ENCODE peak calls at places on chromosomes 4 and X, in five cellular contexts. G is K562, T is WTC11, K is H1, Z is GM12878. N is an unnamed sample.

GRCh38 chrX:22542641-22543040 is 269.9 kb downstream of the CBLL2 start:
- DNase-seq in G (no peak), Z (no peak), T (no peak), K (no peak), N (no peak)

GRCh38 chr4:156575430-156576073 is 396.0 kb downstream of the PDGFC start:
- DNase-seq in K (peak), T (peak), Z (no peak), G (no peak), N (no peak)

GRCh38 chrX:10939384-10939783 is 171.7 kb upstream of the HCCS start:
- DNase-seq in T (no peak), G (no peak), K (no peak), Z (no peak), N (peak)

GRCh38 chrX:71586929-71587328 is 8.7 kb downstream of the GCNA start:
- DNase-seq in T (no peak), G (no peak), Z (no peak), K (no peak), N (peak)

GRCh38 chr4:151983854-151984253 is 223.0 kb upstream of the GATB start:
- DNase-seq in Z (no peak), G (no peak), K (no peak), T (no peak), N (no peak)

GRCh38 chr4:74540193-74540592 is 95.3 kb downstream of the AREG start:
- DNase-seq in Z (no peak), T (no peak), G (no peak), K (no peak), N (no peak)

GRCh38 chr4:1852904-1853623 is 2.9 kb downstream of the LETM1 start:
- DNase-seq in G (peak), K (no peak), Z (no peak), T (no peak), N (no peak)

GRCh38 chr4:139665690-139666529 is at the start of gene MGST2:
- DNase-seq in G (peak), T (peak), Z (no peak), K (peak), N (peak)

GRCh38 chr4:143251781-143252180 is 67.1 kb downstream of the USP38 start:
- DNase-seq in T (no peak), K (no peak), G (no peak), Z (no peak), N (no peak)

GRCh38 chr4:109801099-109801789 is 555 bp downstream of the CFI start:
- DNase-seq in T (no peak), Z (no peak), K (no peak), G (no peak), N (no peak)

GRCh38 chrX:103631145-103631544 is 2.4 kb downstream of the TCEAL1 start:
- DNase-seq in T (no peak), G (no peak), Z (no peak), K (no peak), N (no peak)

GRCh38 chr4:122458625-122459024 is 2.1 kb upstream of the IL2 start:
- DNase-seq in T (no peak), K (no peak), Z (no peak), G (no peak), N (no peak)

GRCh38 chrX:18973527-18974192 is 10.3 kb downstream of the PHKA2 start:
- DNase-seq in K (no peak), G (no peak), Z (no peak), T (no peak), N (peak)

GRCh38 chr4:36328130-36328529 is 46.7 kb downstream of the DTHD1 start:
- DNase-seq in T (no peak), G (no peak), Z (no peak), K (no peak), N (no peak)

GRCh38 chr4:37760840-37761239 is 65.6 kb upstream of the PGM2 start:
- DNase-seq in K (no peak), G (no peak), T (no peak), Z (no peak), N (no peak)

GRCh38 chr4:173256825-173257224 is 77.3 kb downstream of the HMGB2 start:
- DNase-seq in T (no peak), Z (no peak), K (no peak), G (no peak), N (no peak)

GRCh38 chr4:116733368-116733767 is 352.0 kb downstream of the TRAM1L1 start:
- DNase-seq in G (no peak), K (no peak), T (no peak), Z (no peak), N (no peak)

GRCh38 chrX:42087960-42088359 is 164.6 kb upstream of the CASK start:
- DNase-seq in Z (no peak), T (no peak), K (no peak), G (peak), N (no peak)

DNA sequence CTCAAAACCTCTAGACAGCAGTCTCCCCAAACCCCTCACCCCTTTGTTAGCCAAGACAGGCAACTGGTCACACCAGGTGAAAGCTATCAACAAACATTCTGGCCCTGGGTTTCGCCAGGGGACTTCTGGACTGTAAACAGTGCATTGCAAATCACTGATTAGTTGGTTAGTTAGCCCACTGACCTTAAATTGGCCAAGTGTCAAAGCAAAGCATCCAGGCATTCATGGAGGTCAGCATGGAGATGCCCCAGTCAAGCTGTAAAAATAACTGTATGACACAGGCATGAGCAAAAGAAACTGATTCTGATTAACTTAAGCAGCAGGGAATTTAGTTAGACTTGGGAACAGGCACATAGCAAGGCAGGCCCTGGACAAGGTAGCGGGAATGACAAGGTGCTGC is 156.0 kb upstream of the TTC29 start:
- DNase-seq in K (no peak), T (no peak), G (no peak), Z (no peak), N (no peak)
- TF ChIP-seq ATF2 in K (no peak), T (no peak), G (no peak), Z (no peak), N (no peak)

GRCh38 chr4:104859601-104860000 is 287.1 kb upstream of the TET2 start:
- DNase-seq in Z (no peak), K (no peak), G (no peak), T (no peak), N (no peak)
- TF ChIP-seq ATF2 in Z (no peak), K (no peak), G (no peak), T (no peak), N (no peak)

GRCh38 chr4:89753601-89754066 is 83.3 kb downstream of the SNCA start:
- DNase-seq in Z (no peak), T (no peak), G (no peak), K (no peak), N (peak)
- TF ChIP-seq ATF2 in Z (no peak), T (no peak), G (no peak), K (no peak), N (no peak)

GRCh38 chrX:9829308-9830267 is 43.4 kb downstream of the SHROOM2 start:
- DNase-seq in T (no peak), Z (peak), K (no peak), G (no peak), N (no peak)
- TF ChIP-seq ATF2 in T (no peak), Z (peak), K (no peak), G (no peak), N (no peak)

DNA sequence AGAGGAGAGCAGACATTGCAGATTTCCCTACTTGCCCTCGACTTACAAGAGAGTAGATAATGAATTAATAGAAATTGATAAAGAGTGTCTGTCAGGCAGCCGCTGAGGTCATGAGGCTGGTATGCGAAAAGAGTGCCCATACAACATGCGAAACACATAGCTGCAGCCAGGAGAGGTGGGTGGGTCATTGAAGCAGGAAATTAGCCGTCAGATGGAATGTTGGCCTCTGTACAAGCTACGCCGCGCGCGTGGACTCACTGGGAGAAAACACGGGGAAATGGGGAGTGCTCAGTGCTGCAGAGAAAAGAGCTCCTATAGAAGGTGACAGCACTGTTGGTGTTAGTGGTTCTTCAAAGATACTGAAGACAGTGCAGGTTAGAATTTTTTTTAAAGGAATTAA is 125.1 kb downstream of the RAPGEF2 start:
- DNase-seq in T (peak), G (no peak), K (no peak), Z (no peak), N (peak)
- TF ChIP-seq ATF2 in T (no peak), G (no peak), K (no peak), Z (no peak), N (no peak)

GRCh38 chr4:165766976-165767375 is 106.1 kb upstream of the TLL1 start:
- DNase-seq in G (no peak), T (no peak), Z (no peak), K (no peak), N (no peak)

GRCh38 chr4:165765053-165765452 is 108.0 kb upstream of the TLL1 start:
- DNase-seq in G (no peak), T (no peak), Z (no peak), K (no peak), N (no peak)

GRCh38 chr4:165768281-165768680 is 104.8 kb upstream of the TLL1 start:
- DNase-seq in Z (no peak), G (no peak), T (no peak), K (no peak), N (no peak)

GRCh38 chr4:165766018-165766417 is 107.0 kb upstream of the TLL1 start:
- DNase-seq in K (no peak), G (no peak), Z (no peak), T (no peak), N (no peak)

GRCh38 chr4:165767671-165768070 is 105.4 kb upstream of the TLL1 start:
- DNase-seq in Z (no peak), K (no peak), T (no peak), G (no peak), N (no peak)
- TF ChIP-seq ATF2 in Z (no peak), K (no peak), T (no peak), G (no peak), N (no peak)

DNA sequence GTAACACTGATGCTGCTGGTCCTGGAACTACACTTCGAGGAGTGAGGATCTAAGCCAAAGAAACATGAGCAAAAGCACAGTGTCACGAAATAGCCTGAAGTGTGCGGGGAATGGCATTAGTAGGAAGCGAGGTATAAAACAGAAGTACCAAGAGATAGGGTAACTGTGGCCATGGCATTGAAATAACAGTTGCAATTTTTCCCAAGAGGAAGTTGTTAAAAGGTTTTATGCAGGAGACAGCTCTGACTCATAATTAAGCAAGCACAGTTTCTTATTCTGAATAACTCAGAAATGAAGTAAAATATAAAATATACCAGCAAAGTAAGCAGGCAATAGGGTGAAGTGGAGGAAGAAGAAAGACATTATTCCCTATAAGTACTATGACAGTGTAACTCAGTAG is 90.3 kb upstream of the TMEM150C start:
- DNase-seq in K (no peak), G (no peak), T (no peak), Z (no peak), N (no peak)
- TF ChIP-seq ATF2 in K (no peak), G (no peak), T (no peak), Z (no peak), N (no peak)

N was measured in HepG2.